ENCODE peak calls at places on chromosomes 12 and 14, in five cellular contexts. One of them, this sample, is unnamed.
A peak's percentile ranks its signal among the peaks of the same experiment; 100 is the strongest.

GRCh38 chr12:108635201-108635996 is 1.7 kb upstream of the SELPLG start:
- DNase-seq in trophoblast cell: no peak
- DNase-seq in mesenchymal stem cell: no peak
- DNase-seq in neuronal stem cell: no peak
- DNase-seq in H9: peak; percentile 43
- DNase-seq in this sample: no peak

GRCh38 chr14:24157331-24157730 is 3.7 kb upstream of the IRF9 start:
- DNase-seq in neuronal stem cell: no peak
- DNase-seq in mesenchymal stem cell: no peak
- DNase-seq in trophoblast cell: no peak
- DNase-seq in H9: no peak
- DNase-seq in this sample: no peak

GRCh38 chr12:86724716-86725115 is 468.5 kb upstream of the MGAT4C start:
- DNase-seq in neuronal stem cell: no peak
- DNase-seq in trophoblast cell: no peak
- DNase-seq in mesenchymal stem cell: peak; percentile 91
- DNase-seq in H9: no peak
- DNase-seq in this sample: no peak

GRCh38 chr12:53975019-53975815 is 463 bp upstream of the HOTAIR start:
- DNase-seq in neuronal stem cell: no peak
- DNase-seq in mesenchymal stem cell: no peak
- DNase-seq in trophoblast cell: no peak
- DNase-seq in H9: peak; percentile 69
- DNase-seq in this sample: no peak

GRCh38 chr12:54680374-54680773 is 32.2 kb upstream of the DCD start:
- DNase-seq in H9: peak; percentile 89
- DNase-seq in trophoblast cell: peak; percentile 19
- DNase-seq in neuronal stem cell: no peak
- DNase-seq in mesenchymal stem cell: peak; percentile 2
- DNase-seq in this sample: peak; percentile 90

GRCh38 chr14:96997996-96998395 is 200.8 kb downstream of the VRK1 start:
- DNase-seq in H9: no peak
- DNase-seq in trophoblast cell: no peak
- DNase-seq in neuronal stem cell: no peak
- DNase-seq in mesenchymal stem cell: no peak
- DNase-seq in this sample: no peak

GRCh38 chr12:7131502-7131866 is 1.3 kb downstream of the CLSTN3 start:
- DNase-seq in trophoblast cell: peak; percentile 69
- DNase-seq in mesenchymal stem cell: no peak
- DNase-seq in H9: peak; percentile 61
- DNase-seq in neuronal stem cell: no peak
- DNase-seq in this sample: no peak

GRCh38 chr12:119153477-119154434 is 25.0 kb upstream of the HSPB8 start:
- DNase-seq in trophoblast cell: peak; percentile 78
- DNase-seq in H9: peak; percentile 99
- DNase-seq in neuronal stem cell: peak; percentile 87
- DNase-seq in mesenchymal stem cell: peak; percentile 74
- DNase-seq in this sample: peak; percentile 97

GRCh38 chr12:9079883-9080673 is 35.6 kb downstream of the A2M start:
- DNase-seq in H9: no peak
- DNase-seq in trophoblast cell: no peak
- DNase-seq in neuronal stem cell: no peak
- DNase-seq in mesenchymal stem cell: no peak
- DNase-seq in this sample: no peak

GRCh38 chr14:71448431-71449315 is 483.6 kb upstream of the RGS6 start:
- DNase-seq in trophoblast cell: no peak
- DNase-seq in neuronal stem cell: no peak
- DNase-seq in mesenchymal stem cell: no peak
- DNase-seq in H9: no peak
- DNase-seq in this sample: no peak

GRCh38 chr14:59244581-59244980 is 56.1 kb downstream of the DAAM1 start:
- DNase-seq in neuronal stem cell: no peak
- DNase-seq in H9: no peak
- DNase-seq in trophoblast cell: no peak
- DNase-seq in mesenchymal stem cell: no peak
- DNase-seq in this sample: no peak

GRCh38 chr12:54463484-54463883 is 9.9 kb downstream of the GTSF1 start:
- DNase-seq in trophoblast cell: no peak
- DNase-seq in H9: no peak
- DNase-seq in mesenchymal stem cell: no peak
- DNase-seq in neuronal stem cell: no peak
- DNase-seq in this sample: no peak

GRCh38 chr12:65339161-65339560 is 60.7 kb downstream of the MSRB3 start:
- DNase-seq in neuronal stem cell: no peak
- DNase-seq in H9: no peak
- DNase-seq in mesenchymal stem cell: no peak
- DNase-seq in trophoblast cell: peak; percentile 21
- DNase-seq in this sample: no peak

GRCh38 chr12:62260733-62261683 is 804 bp downstream of the USP15 start:
- DNase-seq in mesenchymal stem cell: peak; percentile 65
- DNase-seq in neuronal stem cell: peak; percentile 14
- DNase-seq in trophoblast cell: peak; percentile 7
- DNase-seq in H9: no peak
- DNase-seq in this sample: no peak

GRCh38 chr12:51801027-51801426 is 47.5 kb downstream of the FIGNL2 start:
- DNase-seq in H9: no peak
- DNase-seq in neuronal stem cell: no peak
- DNase-seq in mesenchymal stem cell: no peak
- DNase-seq in trophoblast cell: no peak
- DNase-seq in this sample: no peak

GRCh38 chr14:93008381-93008780 is 85.4 kb downstream of the CHGA start:
- DNase-seq in neuronal stem cell: no peak
- DNase-seq in trophoblast cell: no peak
- DNase-seq in mesenchymal stem cell: no peak
- DNase-seq in H9: no peak
- DNase-seq in this sample: no peak

GRCh38 chr12:105233045-105233905 is 2.7 kb downstream of the APPL2 start:
- DNase-seq in mesenchymal stem cell: no peak
- DNase-seq in trophoblast cell: no peak
- DNase-seq in H9: no peak
- DNase-seq in neuronal stem cell: no peak
- DNase-seq in this sample: no peak

GRCh38 chr14:104291123-104292000 is 153.0 kb downstream of the KIF26A start:
- DNase-seq in neuronal stem cell: peak; percentile 24
- DNase-seq in H9: peak; percentile 86
- DNase-seq in trophoblast cell: no peak
- DNase-seq in mesenchymal stem cell: no peak
- DNase-seq in this sample: no peak

GRCh38 chr12:11884661-11885060 is 186.1 kb upstream of the BCL2L14 start:
- DNase-seq in mesenchymal stem cell: peak; percentile 25
- DNase-seq in H9: no peak
- DNase-seq in neuronal stem cell: no peak
- DNase-seq in trophoblast cell: peak; percentile 68
- DNase-seq in this sample: no peak

GRCh38 chr12:101619868-101620761 is 25.3 kb downstream of the MYBPC1 start:
- DNase-seq in trophoblast cell: no peak
- DNase-seq in mesenchymal stem cell: no peak
- DNase-seq in H9: no peak
- DNase-seq in neuronal stem cell: no peak
- DNase-seq in this sample: no peak

GRCh38 chr12:110543252-110543959 is 39.7 kb downstream of the PPTC7 start:
- DNase-seq in neuronal stem cell: no peak
- DNase-seq in trophoblast cell: no peak
- DNase-seq in mesenchymal stem cell: peak; percentile 73
- DNase-seq in H9: no peak
- DNase-seq in this sample: no peak

GRCh38 chr14:85529803-85530574 is at the start of gene FLRT2:
- DNase-seq in H9: peak; percentile 61
- DNase-seq in neuronal stem cell: peak; percentile 23
- DNase-seq in trophoblast cell: no peak
- DNase-seq in mesenchymal stem cell: peak; percentile 72
- DNase-seq in this sample: peak; percentile 77

GRCh38 chr12:28409892-28410291 is 219.6 kb downstream of the CCDC91 start:
- DNase-seq in H9: no peak
- DNase-seq in trophoblast cell: no peak
- DNase-seq in mesenchymal stem cell: no peak
- DNase-seq in neuronal stem cell: no peak
- DNase-seq in this sample: no peak

GRCh38 chr14:99273025-99273723 is 1.2 kb upstream of the BCL11B start:
- DNase-seq in H9: peak; percentile 84
- DNase-seq in trophoblast cell: no peak
- DNase-seq in neuronal stem cell: no peak
- DNase-seq in mesenchymal stem cell: no peak
- DNase-seq in this sample: no peak

GRCh38 chr12:41699658-41700057 is 445.0 kb downstream of the GXYLT1 start:
- DNase-seq in trophoblast cell: no peak
- DNase-seq in H9: no peak
- DNase-seq in neuronal stem cell: no peak
- DNase-seq in mesenchymal stem cell: no peak
- DNase-seq in this sample: no peak

GRCh38 chr12:114405449-114406271 is at the start of gene TBX5:
- DNase-seq in neuronal stem cell: peak; percentile 42
- DNase-seq in H9: peak; percentile 67
- DNase-seq in mesenchymal stem cell: no peak
- DNase-seq in trophoblast cell: no peak
- DNase-seq in this sample: no peak

GRCh38 chr12:114403044-114403689 is 2.8 kb downstream of the TBX5 start:
- DNase-seq in trophoblast cell: no peak
- DNase-seq in H9: peak; percentile 94
- DNase-seq in mesenchymal stem cell: no peak
- DNase-seq in neuronal stem cell: peak; percentile 70
- DNase-seq in this sample: peak; percentile 54

GRCh38 chr12:114403690-114404450 is 2.1 kb downstream of the TBX5 start:
- DNase-seq in H9: peak; percentile 83
- DNase-seq in trophoblast cell: no peak
- DNase-seq in neuronal stem cell: peak; percentile 31
- DNase-seq in mesenchymal stem cell: no peak
- DNase-seq in this sample: no peak

GRCh38 chr12:114405199-114405448 is 820 bp downstream of the TBX5 start:
- DNase-seq in H9: no peak
- DNase-seq in trophoblast cell: no peak
- DNase-seq in neuronal stem cell: no peak
- DNase-seq in mesenchymal stem cell: no peak
- DNase-seq in this sample: no peak

GRCh38 chr12:114404451-114405198 is 1.3 kb downstream of the TBX5 start:
- DNase-seq in trophoblast cell: no peak
- DNase-seq in neuronal stem cell: peak; percentile 52
- DNase-seq in H9: no peak
- DNase-seq in mesenchymal stem cell: no peak
- DNase-seq in this sample: no peak
- H2BK5ac ChIP-seq in trophoblast cell: no peak overlapping the region
- H2BK5ac ChIP-seq in neuronal stem cell: no peak overlapping the region
- H2BK5ac ChIP-seq in H9: no peak overlapping the region
- H2BK5ac ChIP-seq in mesenchymal stem cell: no peak overlapping the region
- H2BK5ac ChIP-seq in this sample: no peak overlapping the region

GRCh38 chr12:57085999-57086950 is 2.6 kb upstream of the NAB2 start:
- DNase-seq in mesenchymal stem cell: peak; percentile 89
- DNase-seq in trophoblast cell: no peak
- DNase-seq in H9: peak; percentile 87
- DNase-seq in neuronal stem cell: peak; percentile 75
- DNase-seq in this sample: peak; percentile 72
- H2BK12ac ChIP-seq in mesenchymal stem cell: peak overlapping the region; percentile 86
- H2BK12ac ChIP-seq in trophoblast cell: no peak overlapping the region
- H2BK12ac ChIP-seq in H9: no peak overlapping the region
- H2BK12ac ChIP-seq in neuronal stem cell: no peak overlapping the region
- H2BK12ac ChIP-seq in this sample: peak overlapping the region; percentile 97

GRCh38 chr14:100840751-100841444 is 15.0 kb downstream of the MEG3 start:
- DNase-seq in mesenchymal stem cell: no peak
- DNase-seq in trophoblast cell: no peak
- DNase-seq in H9: no peak
- DNase-seq in neuronal stem cell: no peak
- DNase-seq in this sample: no peak

GRCh38 chr14:100842799-100843198 is 16.9 kb downstream of the MEG3 start:
- DNase-seq in neuronal stem cell: no peak
- DNase-seq in trophoblast cell: no peak
- DNase-seq in H9: no peak
- DNase-seq in mesenchymal stem cell: peak; percentile 98
- DNase-seq in this sample: no peak

GRCh38 chr14:100840286-100840685 is 14.4 kb downstream of the MEG3 start:
- DNase-seq in H9: no peak
- DNase-seq in neuronal stem cell: peak; percentile 90
- DNase-seq in mesenchymal stem cell: no peak
- DNase-seq in trophoblast cell: no peak
- DNase-seq in this sample: peak; percentile 63

GRCh38 chr14:100839573-100840175 is 13.8 kb downstream of the MEG3 start:
- DNase-seq in neuronal stem cell: peak; percentile 59
- DNase-seq in mesenchymal stem cell: no peak
- DNase-seq in H9: no peak
- DNase-seq in trophoblast cell: no peak
- DNase-seq in this sample: no peak

DNA sequence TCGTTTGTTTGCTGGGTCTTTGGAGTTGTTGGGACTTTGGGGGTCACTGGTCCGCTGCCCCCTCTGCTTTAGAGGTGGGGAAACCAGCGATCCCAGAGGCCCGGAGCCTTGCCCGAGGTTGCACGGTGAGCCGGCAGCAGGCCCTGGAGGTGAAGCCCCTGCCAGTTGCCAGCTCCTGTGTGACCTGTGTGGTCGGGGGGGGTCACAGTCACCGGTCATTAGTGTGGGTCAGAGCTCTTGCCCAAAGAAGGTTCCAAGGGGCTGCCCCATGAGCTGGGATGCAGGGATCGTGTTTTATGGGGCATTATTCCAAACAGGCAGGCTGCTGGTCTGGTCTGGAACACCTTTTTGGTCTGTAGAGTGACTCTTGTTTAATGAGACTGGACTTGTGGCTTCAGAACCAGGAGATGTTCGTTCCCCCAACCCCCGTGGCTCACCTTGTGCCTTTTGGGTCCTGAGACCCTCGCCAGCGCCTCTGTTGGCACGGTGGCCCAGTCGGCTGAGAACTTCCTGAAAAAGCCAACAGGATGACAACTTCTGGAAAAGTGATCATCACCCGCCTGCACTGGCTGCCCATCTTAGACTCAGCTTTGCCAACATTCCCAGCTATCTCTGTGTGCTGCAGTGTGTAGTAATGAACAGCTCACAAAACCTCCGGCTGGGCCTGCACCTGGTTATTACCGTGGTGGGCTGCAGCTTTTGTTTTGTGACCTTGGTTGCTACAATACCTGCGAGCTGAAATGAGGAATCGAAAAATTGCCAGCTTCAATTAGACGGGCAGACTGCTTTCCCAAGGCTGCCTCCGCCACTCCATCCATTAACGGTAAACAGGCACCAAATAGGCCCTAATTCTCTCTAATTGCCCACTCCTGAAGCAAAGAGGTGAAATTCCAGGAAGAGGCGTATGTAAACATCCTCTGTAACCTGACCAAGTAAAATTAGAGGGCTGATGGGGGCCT is 15.8 kb downstream of the MEG3 start:
- DNase-seq in trophoblast cell: no peak
- DNase-seq in neuronal stem cell: no peak
- DNase-seq in H9: no peak
- DNase-seq in mesenchymal stem cell: no peak
- DNase-seq in this sample: no peak
- H2BK5ac ChIP-seq in trophoblast cell: no peak overlapping the region
- H2BK5ac ChIP-seq in neuronal stem cell: peak overlapping the region; percentile 98
- H2BK5ac ChIP-seq in H9: no peak overlapping the region
- H2BK5ac ChIP-seq in mesenchymal stem cell: no peak overlapping the region
- H2BK5ac ChIP-seq in this sample: no peak overlapping the region

DNA sequence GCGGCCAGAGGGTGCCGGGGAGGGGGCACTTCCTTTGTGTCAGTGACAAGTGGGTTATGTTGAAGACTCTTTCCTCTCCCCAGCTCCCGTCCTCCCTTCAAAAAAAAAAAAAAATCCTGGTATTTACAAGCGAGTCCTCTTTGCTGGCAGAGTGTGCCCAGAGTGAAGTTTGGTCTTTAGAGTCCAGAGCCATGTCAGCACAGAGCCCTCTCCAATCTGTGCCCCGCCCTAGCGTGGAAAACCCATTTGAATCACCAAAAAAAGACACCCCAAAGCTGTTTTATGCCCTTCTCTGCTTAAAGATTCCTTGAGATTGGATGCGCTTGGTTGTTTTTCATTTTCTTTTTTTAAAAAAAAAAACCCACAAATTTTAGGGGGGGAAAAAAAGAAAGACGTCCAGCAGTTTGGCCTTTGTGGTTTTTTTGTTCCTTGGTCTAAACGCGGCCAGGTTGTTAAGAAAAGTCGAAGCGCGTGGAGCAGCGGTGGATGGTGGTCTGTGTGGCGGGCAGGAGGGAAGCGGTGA is 3.3 kb downstream of the NKX2-1 start:
- DNase-seq in H9: no peak
- DNase-seq in neuronal stem cell: no peak
- DNase-seq in mesenchymal stem cell: no peak
- DNase-seq in trophoblast cell: no peak
- DNase-seq in this sample: peak; percentile 50
- H2BK12ac ChIP-seq in H9: no peak overlapping the region
- H2BK12ac ChIP-seq in neuronal stem cell: peak overlapping the region; percentile 35
- H2BK12ac ChIP-seq in mesenchymal stem cell: no peak overlapping the region
- H2BK12ac ChIP-seq in trophoblast cell: no peak overlapping the region
- H2BK12ac ChIP-seq in this sample: no peak overlapping the region